ENCODE peak calls at places on chromosomes 12 and 14, in nine cellular contexts. H is posterior vena cava; W is Right ventricle myocardium superior; O is ACHN; J is NCI-H1436; N is NCI-H1417; Z is right cardiac atrium; I is neuronal stem cell; V is effector CD4-positive, alpha-beta T cell. Q is an unnamed sample.

GRCh38 chr12:12200363-12200762 is 66.5 kb downstream of the LRP6 start:
- DNase-seq in J (no peak), W (no peak), H (no peak), V (no peak), N (no peak), Z (no peak), O (no peak), I (no peak), Q (no peak)

GRCh38 chr14:32013083-32013482 is 64.0 kb upstream of the ARHGAP5 start:
- DNase-seq in O (peak; percentile 27), N (no peak), Z (no peak), W (no peak), J (no peak), H (no peak), I (no peak), V (no peak), Q (no peak)

GRCh38 chr14:75315143-75315542 is 36.5 kb downstream of the FOS start:
- DNase-seq in H (no peak), W (no peak), J (no peak), Z (no peak), N (peak; percentile 22), O (no peak), I (no peak), V (no peak), Q (no peak)

GRCh38 chr12:3905664-3906063 is 32.5 kb upstream of the PARP11 start:
- DNase-seq in I (no peak), Z (no peak), O (no peak), J (no peak), N (no peak), V (no peak), H (no peak), W (no peak), Q (no peak)

GRCh38 chr12:71782007-71782406 is 27.3 kb downstream of the RAB21 start:
- DNase-seq in I (no peak), W (no peak), Z (no peak), N (no peak), J (no peak), H (no peak), V (no peak), O (no peak), Q (no peak)

GRCh38 chr14:61438860-61439765 is 117.7 kb downstream of the PRKCH start:
- DNase-seq in W (peak; percentile 59), V (peak; percentile 27), O (no peak), I (peak; percentile 12), J (no peak), H (no peak), N (no peak), Z (peak; percentile 55), Q (peak; percentile 27)

GRCh38 chr14:101980251-101980650 is 15.9 kb downstream of the DYNC1H1 start:
- DNase-seq in W (no peak), H (no peak), V (no peak), J (no peak), O (no peak), I (no peak), Z (no peak), N (no peak), Q (no peak)

GRCh38 chr12:55068416-55069010 is 48.7 kb downstream of the NEUROD4 start:
- DNase-seq in V (no peak), N (peak; percentile 54), H (no peak), I (peak; percentile 73), O (peak; percentile 76), W (no peak), J (peak; percentile 90), Z (no peak), Q (peak; percentile 6)

GRCh38 chr12:103561174-103561573 is 25.9 kb upstream of the STAB2 start:
- DNase-seq in H (no peak), V (no peak), Z (no peak), N (no peak), O (no peak), J (no peak), I (no peak), W (no peak), Q (no peak)

GRCh38 chr12:6279631-6280030 is 30.9 kb upstream of the PLEKHG6 start:
- DNase-seq in O (no peak), H (peak; percentile 76), N (no peak), Z (no peak), J (no peak), I (no peak), V (no peak), W (no peak), Q (no peak)

GRCh38 chr14:45679852-45680251 is 426.9 kb upstream of the MIS18BP1 start:
- DNase-seq in V (no peak), H (no peak), J (no peak), W (no peak), N (no peak), Z (no peak), O (peak; percentile 66), I (no peak), Q (no peak)

GRCh38 chr14:104680056-104680805 is 9.2 kb upstream of the INF2 start:
- DNase-seq in O (peak; percentile 73), I (no peak), Z (peak; percentile 69), N (no peak), V (no peak), W (peak; percentile 41), H (no peak), J (no peak), Q (no peak)

GRCh38 chr12:179131-179884 is 34.6 kb downstream of the SLC6A12 start:
- DNase-seq in V (no peak), I (no peak), O (no peak), H (no peak), W (no peak), N (peak; percentile 20), Z (no peak), J (no peak), Q (no peak)

GRCh38 chr12:107225626-107226025 is 132.3 kb upstream of the CRY1 start:
- DNase-seq in O (no peak), Z (no peak), V (no peak), W (no peak), N (no peak), J (no peak), H (no peak), I (no peak), Q (no peak)

GRCh38 chr12:55929306-55929791 is 1.6 kb upstream of the DGKA start:
- DNase-seq in H (no peak), N (no peak), Z (no peak), W (no peak), V (peak; percentile 83), I (no peak), J (no peak), O (no peak), Q (peak; percentile 58)

GRCh38 chr12:57755454-57756372 is 810 bp downstream of the MARCHF9 start:
- DNase-seq in Z (no peak), J (no peak), W (no peak), O (no peak), I (no peak), V (peak; percentile 43), H (no peak), N (peak; percentile 59), Q (peak; percentile 43)

GRCh38 chr14:55851301-55851700 is 266.9 kb upstream of the PELI2 start:
- DNase-seq in O (no peak), W (no peak), Z (no peak), J (no peak), I (no peak), N (no peak), H (no peak), V (no peak), Q (no peak)

GRCh38 chr12:126667340-126667739 is 1599.6 kb upstream of the TMEM132C start:
- DNase-seq in O (no peak), V (no peak), W (no peak), N (no peak), Z (no peak), H (no peak), J (no peak), I (no peak), Q (no peak)